ENCODE peak calls at places on chromosomes 5 and 9, in six cellular contexts. X, Z, S, C, L and P are unnamed samples.

GRCh38 chr5:120655828-120656435 is 191.8 kb downstream of the PRR16 start:
- DNase-seq in X (no peak), Z (no peak), S (peak), C (peak), L (peak), P (no peak)

GRCh38 chr9:935348-935965 is 41.0 kb upstream of the DMRT3 start:
- DNase-seq in X (no peak), Z (no peak), S (no peak), C (no peak), L (no peak), P (no peak)

GRCh38 chr9:123355761-123356520 is at the start of gene CRB2:
- DNase-seq in X (no peak), Z (no peak), S (no peak), C (peak), L (peak), P (no peak)

GRCh38 chr5:137453476-137454080 is 45.5 kb downstream of the SPOCK1 start:
- DNase-seq in X (no peak), Z (no peak), S (peak), C (peak), L (no peak), P (no peak)

GRCh38 chr5:176415240-176416122 is 858 bp downstream of the CLTB start:
- DNase-seq in X (peak), Z (no peak), S (no peak), C (no peak), L (no peak), P (no peak)

GRCh38 chr9:129164246-129164930 is 13.7 kb downstream of the IER5L start:
- DNase-seq in X (no peak), Z (no peak), S (no peak), C (no peak), L (no peak), P (no peak)

GRCh38 chr5:167964529-167964928 is 326.9 kb upstream of the WWC1 start:
- DNase-seq in X (no peak), Z (no peak), S (no peak), C (no peak), L (no peak), P (no peak)

GRCh38 chr5:82387041-82387818 is 109.1 kb upstream of the RPS23 start:
- DNase-seq in X (no peak), Z (no peak), S (no peak), C (no peak), L (no peak), P (no peak)

GRCh38 chr9:129400001-129400970 is 220.6 kb downstream of the C9orf50 start:
- DNase-seq in X (no peak), Z (no peak), S (no peak), C (peak), L (no peak), P (no peak)

GRCh38 chr9:132545578-132545977 is 36.8 kb upstream of the BARHL1 start:
- DNase-seq in X (no peak), Z (no peak), S (no peak), C (no peak), L (no peak), P (no peak)

GRCh38 chr9:17613723-17614122 is 34.9 kb downstream of the SH3GL2 start:
- DNase-seq in X (no peak), Z (no peak), S (no peak), C (no peak), L (no peak), P (no peak)